ENCODE peak calls at places on chromosome 2, in seven cellular contexts. Z is HT1080; B is tibial artery; D is astrocyte of the spinal cord; R is effector memory CD8-positive, alpha-beta T cell; A is GM19239; T is progenitor cell of endocrine pancreas. W is an unnamed sample.

GRCh38 chr2:181805228-181806038 is 86.1 kb upstream of the ITPRID2 start:
- DNase-seq in Z (peak), B (no peak), D (peak), R (no peak), A (no peak), T (no peak), W (no peak)

GRCh38 chr2:191195021-191195420 is 44.2 kb upstream of the STAT4 start:
- DNase-seq in Z (peak), B (no peak), D (no peak), R (no peak), A (no peak), T (no peak), W (no peak)

GRCh38 chr2:121828281-121828731 is 72.9 kb downstream of the TSN start:
- DNase-seq in Z (peak), B (no peak), D (peak), R (no peak), A (no peak), T (no peak), W (no peak)

GRCh38 chr2:240374085-240374907 is 61.2 kb upstream of the GPC1 start:
- DNase-seq in Z (peak), B (peak), D (peak), R (no peak), A (no peak), T (no peak), W (peak)

GRCh38 chr2:39379643-39380524 is 57.2 kb downstream of the MAP4K3 start:
- DNase-seq in Z (peak), B (no peak), D (peak), R (no peak), A (no peak), T (no peak), W (no peak)

GRCh38 chr2:62304429-62305417 is 108.8 kb downstream of the B3GNT2 start:
- DNase-seq in Z (peak), B (peak), D (peak), R (peak), A (no peak), T (no peak), W (peak)

GRCh38 chr2:226869371-226869770 is 33.5 kb downstream of the RHBDD1 start:
- DNase-seq in Z (peak), B (no peak), D (peak), R (no peak), A (no peak), T (no peak), W (no peak)

GRCh38 chr2:85584354-85584856 is at the start of gene VAMP5:
- DNase-seq in Z (no peak), B (no peak), D (no peak), R (no peak), A (peak), T (no peak), W (no peak)

GRCh38 chr2:204491528-204491927 is 53.7 kb upstream of the PARD3B start:
- DNase-seq in Z (peak), B (no peak), D (peak), R (no peak), A (no peak), T (no peak), W (no peak)

GRCh38 chr2:43324589-43325447 is 98.4 kb upstream of the ZFP36L2 start:
- DNase-seq in Z (peak), B (no peak), D (no peak), R (no peak), A (no peak), T (no peak), W (peak)

GRCh38 chr2:62197609-62198236 is 1.8 kb downstream of the B3GNT2 start:
- DNase-seq in Z (no peak), B (no peak), D (no peak), R (no peak), A (no peak), T (peak), W (peak)

GRCh38 chr2:76193098-76193497 is 482.4 kb upstream of the GCFC2 start:
- DNase-seq in Z (no peak), B (no peak), D (no peak), R (no peak), A (no peak), T (no peak), W (no peak)

GRCh38 chr2:75632813-75633212 is 13.8 kb upstream of the MRPL19 start:
- DNase-seq in Z (no peak), B (no peak), D (no peak), R (no peak), A (no peak), T (no peak), W (no peak)

GRCh38 chr2:64291181-64291580 is 147.0 kb upstream of the PELI1 start:
- DNase-seq in Z (peak), B (peak), D (peak), R (no peak), A (no peak), T (no peak), W (no peak)

GRCh38 chr2:239929504-239929903 is 95.6 kb downstream of the NDUFA10 start:
- DNase-seq in Z (no peak), B (no peak), D (no peak), R (no peak), A (no peak), T (no peak), W (no peak)

W was measured in uterus.